ENCODE peak calls at places on chromosomes 4 and X, in five cellular contexts. P is pancreas, V is heart right ventricle, S is breast epithelium, C is GM12878. F is an unnamed sample. For H3K27me3, the result is how much of the 10 kb centered on the place peaks cover.

GRCh38 chr4:2797545-2798305 is 4.8 kb downstream of the SH3BP2 start:
- DNase-seq in P (peak), V (no peak), S (peak), C (no peak), F (peak)

GRCh38 chr4:188822698-188823097 is 683.5 kb downstream of the TRIML1 start:
- DNase-seq in P (no peak), V (no peak), S (no peak), C (no peak), F (no peak)

GRCh38 chr4:185343726-185344581 is 51.8 kb downstream of the LRP2BP start:
- DNase-seq in P (no peak), V (peak), S (no peak), C (no peak), F (peak)

GRCh38 chr4:142331646-142332045 is 514.5 kb downstream of the INPP4B start:
- DNase-seq in P (no peak), V (no peak), S (no peak), C (no peak), F (no peak)

GRCh38 chrX:49987651-49988050 is 65.3 kb downstream of the CLCN5 start:
- DNase-seq in P (no peak), V (no peak), S (no peak), C (no peak), F (no peak)

GRCh38 chr4:26124753-26125236 is 196.0 kb upstream of the RBPJ start:
- DNase-seq in P (no peak), V (no peak), S (no peak), C (no peak), F (no peak)

GRCh38 chr4:41866799-41867677 is 68.2 kb upstream of the TMEM33 start:
- DNase-seq in P (no peak), V (no peak), S (no peak), C (no peak), F (no peak)

GRCh38 chrX:9913041-9913440 is 54.1 kb upstream of the CLDN34 start:
- DNase-seq in P (no peak), V (no peak), S (no peak), C (no peak), F (no peak)

GRCh38 chrX:12956704-12957541 is 18.0 kb upstream of the TMSB4X start:
- DNase-seq in P (no peak), V (peak), S (no peak), C (peak), F (peak)

GRCh38 chrX:39826813-39827543 is 270.8 kb downstream of the BCOR start:
- DNase-seq in P (no peak), V (no peak), S (no peak), C (no peak), F (no peak)

GRCh38 chr4:180674629-180675367 is 1568.4 kb upstream of the TENM3 start:
- DNase-seq in P (no peak), V (no peak), S (no peak), C (no peak), F (no peak)

GRCh38 chr4:3785292-3785565 is 19.0 kb downstream of the ADRA2C start:
- DNase-seq in P (no peak), V (no peak), S (no peak), C (no peak), F (no peak)

GRCh38 chrX:57918750-57919436 is 8.6 kb upstream of the ZXDA start:
- DNase-seq in P (peak), V (peak), S (no peak), C (no peak), F (no peak)

GRCh38 chr4:137283737-137284136 is 248.6 kb downstream of the PCDH18 start:
- DNase-seq in P (no peak), V (no peak), S (no peak), C (no peak), F (no peak)

GRCh38 chr4:39686997-39687396 is 10.9 kb upstream of the UBE2K start:
- DNase-seq in P (no peak), V (no peak), S (no peak), C (no peak), F (no peak)

GRCh38 chrX:118990512-118991227 is 16.3 kb downstream of the LONRF3 start:
- DNase-seq in P (no peak), V (no peak), S (no peak), C (no peak), F (no peak)

GRCh38 chrX:80306007-80306406 is 114.2 kb upstream of the TENT5D start:
- DNase-seq in P (no peak), V (no peak), S (no peak), C (no peak), F (no peak)

GRCh38 chr4:71004281-71004851 is 10.9 kb downstream of the DCK start:
- DNase-seq in P (no peak), V (no peak), S (no peak), C (no peak), F (peak)

DNA sequence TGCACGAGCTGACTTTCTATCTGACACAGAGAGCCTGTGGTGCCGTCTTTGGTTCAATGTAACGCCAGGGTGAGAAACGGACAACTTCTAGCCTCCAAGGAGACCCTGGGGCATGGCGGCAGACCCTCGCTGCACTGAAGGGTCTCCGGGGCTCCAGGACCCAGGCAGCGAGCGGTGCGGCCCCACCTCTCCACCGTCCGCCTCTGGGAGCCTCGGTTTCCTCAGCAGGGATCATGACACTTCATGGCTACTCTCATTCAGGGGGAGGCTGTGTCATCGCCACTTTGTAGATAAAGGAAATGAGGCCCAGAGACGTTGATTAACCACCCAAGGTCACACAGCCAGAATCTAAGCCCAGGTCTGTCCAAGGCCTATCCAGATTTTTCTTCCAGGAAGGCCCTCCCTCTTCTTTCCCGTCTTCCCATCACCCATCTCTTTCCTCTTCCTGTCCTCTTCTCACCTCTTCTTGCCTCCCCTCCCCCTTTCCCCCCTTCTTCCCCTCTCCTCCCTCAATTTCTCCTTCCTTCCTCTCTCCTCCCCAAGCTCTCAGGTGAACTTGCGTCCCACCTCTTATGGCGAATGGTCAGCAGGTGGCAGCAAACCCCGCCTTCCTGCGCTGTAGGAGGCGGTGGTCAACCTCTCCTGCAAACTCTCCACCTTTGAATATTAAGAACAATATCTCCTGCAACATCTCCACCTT is 69.3 kb upstream of the HMX1 start:
- DNase-seq in P (peak), V (no peak), S (no peak), C (no peak), F (no peak)
- TF ChIP-seq CTCF in P (no peak), V (no peak), S (no peak), C (peak), F (peak)

DNA sequence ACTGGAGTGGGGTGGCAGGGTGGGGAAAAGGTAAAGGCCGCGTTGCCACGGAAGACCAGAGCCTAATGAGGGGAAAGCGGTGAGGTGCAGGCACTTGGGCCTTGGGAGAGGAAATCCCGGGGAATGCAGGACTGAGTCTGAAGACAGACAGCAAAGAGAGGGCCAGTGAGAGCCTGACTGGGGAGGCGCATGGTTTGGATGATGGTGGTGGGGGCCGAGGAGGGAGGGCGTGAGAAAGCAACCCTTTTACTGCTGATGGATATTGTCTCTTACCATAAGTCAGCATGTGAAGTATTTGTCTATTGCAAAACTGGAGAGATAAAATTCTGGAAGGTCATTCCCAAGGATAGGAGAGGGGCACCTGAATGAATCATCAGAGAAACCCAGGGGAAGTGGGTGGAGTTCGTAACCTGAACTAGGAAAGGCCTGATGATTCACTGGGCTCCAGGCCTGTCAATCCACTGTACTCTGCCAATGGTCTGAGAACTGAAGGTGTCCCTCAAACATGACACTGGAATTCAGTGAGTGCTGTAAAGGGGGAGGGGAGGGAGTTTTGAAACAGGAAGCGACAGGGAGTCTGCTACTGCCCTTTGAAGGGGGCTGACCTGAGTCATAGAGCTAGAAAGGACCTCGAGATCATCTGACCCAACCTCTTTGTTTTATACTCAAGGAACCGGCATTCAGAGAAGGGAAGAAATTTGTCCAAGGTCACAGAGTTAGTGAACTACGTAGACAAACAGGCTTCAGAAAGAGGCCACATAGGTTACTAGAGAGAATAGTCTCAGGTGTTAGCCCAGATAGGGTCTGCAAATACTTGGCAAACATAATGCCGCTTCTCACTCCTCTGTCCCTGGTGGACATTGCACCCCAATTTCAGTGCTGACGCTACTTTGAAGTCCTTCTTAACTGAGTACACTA is 52.2 kb downstream of the NALF2 start:
- DNase-seq in P (peak), V (no peak), S (no peak), C (no peak), F (no peak)
- H3K27me3 ChIP-seq in P (under half), V (under half), S (half or more), C (under half), F (under half)

GRCh38 chr4:122152699-122153328 is 683 bp downstream of the BLTP1 start:
- DNase-seq in P (no peak), V (peak), S (no peak), C (no peak), F (peak)
- H3K4me3 ChIP-seq in P (peak), V (peak), S (peak), C (peak), F (peak)

GRCh38 chrX:24024819-24025740 is 1.9 kb downstream of the KLHL15 start:
- DNase-seq in P (peak), V (peak), S (peak), C (peak), F (peak)
- TF ChIP-seq CTCF in P (no peak), V (peak), S (no peak), C (peak), F (no peak)

GRCh38 chr4:6607368-6608050 is 32.5 kb downstream of the MAN2B2 start:
- DNase-seq in P (no peak), V (no peak), S (no peak), C (peak), F (no peak)
- H3K27me3 ChIP-seq in P (under half), V (under half), S (under half), C (under half), F (under half)

GRCh38 chr4:1152284-1152683 is 20.1 kb downstream of the SPON2 start:
- DNase-seq in P (peak), V (no peak), S (no peak), C (no peak), F (no peak)
- H3K4me3 ChIP-seq in P (peak), V (no peak), S (no peak), C (no peak), F (no peak)

DNA sequence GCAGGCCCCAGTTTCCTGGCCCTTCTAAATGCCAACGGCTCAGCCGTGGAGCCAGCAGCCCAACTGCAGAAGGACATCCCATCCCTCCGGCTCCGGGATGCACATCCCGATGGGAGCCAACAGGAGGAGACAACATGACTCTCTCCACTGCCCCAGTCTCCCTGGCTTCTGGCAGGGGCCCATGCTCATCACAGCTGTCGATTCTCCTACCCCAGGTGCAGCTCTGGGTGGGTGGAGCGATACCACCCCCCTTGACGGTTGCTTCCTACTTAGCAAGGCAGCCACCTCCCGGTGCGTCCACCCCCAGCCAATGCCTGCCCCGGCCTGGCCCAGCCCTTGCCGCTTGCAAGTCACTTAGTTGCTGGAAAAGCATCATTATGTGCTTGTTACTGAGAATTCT is 19.5 kb downstream of the ZNF275 start:
- DNase-seq in P (no peak), V (no peak), S (no peak), C (no peak), F (no peak)
- TF ChIP-seq CTCF in P (no peak), V (no peak), S (no peak), C (no peak), F (no peak)

GRCh38 chrX:136318895-136319597 is 18.3 kb downstream of the ADGRG4 start:
- DNase-seq in P (no peak), V (no peak), S (no peak), C (no peak), F (no peak)
- H3K27me3 ChIP-seq in P (under half), V (under half), S (under half), C (under half), F (under half)

GRCh38 chrX:4909245-4909830 is 1195.9 kb upstream of the PRKX start:
- DNase-seq in P (no peak), V (no peak), S (no peak), C (no peak), F (no peak)
- H3K4me3 ChIP-seq in P (no peak), V (no peak), S (no peak), C (no peak), F (no peak)

F was measured in GM06990.